ENCODE peak calls at places on chromosomes 2 and 18, in nine cellular contexts. M is anterior cingulate cortex; Y is activated CD8-positive, alpha-beta memory T cell treated with anti-CD3 and anti-CD28 coated beads for 48 hours; L is CD4-positive, CD25-positive, alpha-beta regulatory T cell; U is HFFc6; E is T-helper 17 cell; S is COLO829; H is heart left ventricle; O is CD8-positive, alpha-beta memory T cell. C is an unnamed sample.

GRCh38 chr2:191462370-191462769 is 215.6 kb upstream of the NABP1 start:
- DNase-seq in M (no peak), Y (no peak), L (no peak), U (no peak), E (no peak), S (no peak), H (no peak), O (no peak), C (no peak)

GRCh38 chr2:71463342-71463654 is 9.9 kb downstream of the DYSF start:
- DNase-seq in M (no peak), Y (no peak), L (no peak), U (no peak), E (no peak), S (no peak), H (no peak), O (no peak), C (no peak)

GRCh38 chr2:229265727-229266126 is 5.4 kb downstream of the PID1 start:
- DNase-seq in M (no peak), Y (no peak), L (no peak), U (no peak), E (no peak), S (no peak), H (no peak), O (no peak), C (no peak)

GRCh38 chr2:68971591-68972231 is 2.7 kb upstream of the GKN1 start:
- DNase-seq in M (no peak), Y (no peak), L (no peak), U (peak), E (no peak), S (no peak), H (no peak), O (no peak), C (no peak)

GRCh38 chr2:69717902-69718301 is 24.0 kb upstream of the ANXA4 start:
- DNase-seq in M (no peak), Y (no peak), L (no peak), U (no peak), E (no peak), S (no peak), H (no peak), O (no peak), C (no peak)

GRCh38 chr2:62998949-62999348 is 51.7 kb upstream of the OTX1 start:
- DNase-seq in M (no peak), Y (no peak), L (no peak), U (peak), E (no peak), S (no peak), H (no peak), O (no peak), C (no peak)

GRCh38 chr2:172223601-172224054 is 120.9 kb upstream of the DLX2 start:
- DNase-seq in M (no peak), Y (no peak), L (peak), U (no peak), E (no peak), S (no peak), H (no peak), O (peak), C (no peak)

GRCh38 chr2:84494070-84494469 is 22.2 kb upstream of the DNAH6 start:
- DNase-seq in M (no peak), Y (no peak), L (no peak), U (peak), E (no peak), S (no peak), H (no peak), O (no peak), C (no peak)

GRCh38 chr2:3107567-3107966 is 270.1 kb downstream of the EIPR1 start:
- DNase-seq in M (no peak), Y (no peak), L (no peak), U (no peak), E (no peak), S (no peak), H (no peak), O (no peak), C (peak)

GRCh38 chr2:196266351-196266750 is 95.0 kb upstream of the STK17B start:
- DNase-seq in M (no peak), Y (no peak), L (no peak), U (no peak), E (no peak), S (no peak), H (no peak), O (no peak), C (no peak)

GRCh38 chr18:79884296-79884962 is 67.0 kb downstream of the SLC66A2 start:
- DNase-seq in M (no peak), Y (no peak), L (no peak), U (no peak), E (no peak), S (no peak), H (no peak), O (no peak), C (no peak)

GRCh38 chr18:3451989-3452749 is 2.2 kb downstream of the TGIF1 start:
- DNase-seq in M (no peak), Y (no peak), L (peak), U (peak), E (peak), S (no peak), H (peak), O (peak), C (peak)

GRCh38 chr2:162242586-162243304 is 500 bp downstream of the FAP start:
- DNase-seq in M (no peak), Y (no peak), L (no peak), U (peak), E (no peak), S (peak), H (no peak), O (no peak), C (no peak)

GRCh38 chr2:15802657-15803056 is 137.7 kb upstream of the MYCN start:
- DNase-seq in M (no peak), Y (no peak), L (no peak), U (no peak), E (no peak), S (no peak), H (no peak), O (no peak), C (no peak)

GRCh38 chr18:74501386-74501785 is 5.2 kb downstream of the CNDP2 start:
- DNase-seq in M (no peak), Y (no peak), L (no peak), U (no peak), E (no peak), S (no peak), H (no peak), O (no peak), C (no peak)

GRCh38 chr2:42492691-42493467 is 903 bp downstream of the KCNG3 start:
- DNase-seq in M (no peak), Y (no peak), L (peak), U (no peak), E (peak), S (no peak), H (no peak), O (peak), C (peak)

GRCh38 chr2:160007111-160007510 is 55.3 kb downstream of the PLA2R1 start:
- DNase-seq in M (no peak), Y (no peak), L (no peak), U (no peak), E (no peak), S (no peak), H (no peak), O (no peak), C (no peak)

GRCh38 chr2:241122376-241123002 is 20.4 kb upstream of the MTERF4 start:
- DNase-seq in M (no peak), Y (no peak), L (no peak), U (no peak), E (no peak), S (no peak), H (no peak), O (no peak), C (no peak)

GRCh38 chr2:83071352-83071751 is 1387.7 kb downstream of the SUCLG1 start:
- DNase-seq in M (no peak), Y (no peak), L (no peak), U (no peak), E (no peak), S (no peak), H (no peak), O (no peak), C (no peak)

GRCh38 chr18:25815659-25816058 is 274.8 kb downstream of the SS18 start:
- DNase-seq in M (no peak), Y (no peak), L (no peak), U (no peak), E (no peak), S (no peak), H (no peak), O (no peak), C (no peak)

GRCh38 chr18:70273021-70273420 is 15.8 kb upstream of the SOCS6 start:
- DNase-seq in M (no peak), Y (no peak), L (no peak), U (no peak), E (no peak), S (no peak), H (no peak), O (no peak), C (no peak)

GRCh38 chr2:166539340-166540162 is 45.5 kb upstream of the SCN7A start:
- DNase-seq in M (no peak), Y (no peak), L (peak), U (peak), E (no peak), S (peak), H (no peak), O (peak), C (peak)

GRCh38 chr2:223460774-223461211 is 141.4 kb downstream of the SCG2 start:
- DNase-seq in M (no peak), Y (no peak), L (no peak), U (peak), E (no peak), S (peak), H (no peak), O (no peak), C (no peak)

GRCh38 chr2:120641366-120641771 is 94.3 kb upstream of the GLI2 start:
- DNase-seq in M (no peak), Y (no peak), L (no peak), U (peak), E (no peak), S (no peak), H (no peak), O (no peak), C (no peak)

GRCh38 chr2:65514555-65515195 is 82.3 kb upstream of the SPRED2 start:
- DNase-seq in M (no peak), Y (no peak), L (peak), U (peak), E (no peak), S (no peak), H (no peak), O (no peak), C (no peak)

GRCh38 chr2:100814043-100814442 is 5.9 kb upstream of the NPAS2 start:
- DNase-seq in M (no peak), Y (no peak), L (no peak), U (no peak), E (no peak), S (no peak), H (no peak), O (no peak), C (no peak)

C was measured in WERI-Rb-1.